ENCODE peak calls at places on chromosomes 7 and 10, in six cellular contexts. R is coronary artery, B is body of pancreas, W is cardiac muscle cell, Q is heart right ventricle, Z is AG04449. G is an unnamed sample.

GRCh38 chr10:130471486-130471885 is 335.3 kb downstream of the GLRX3 start:
- DNase-seq in R (peak), B (no peak), W (no peak), Q (no peak), Z (no peak), G (no peak)

GRCh38 chr10:71746344-71747037 is 26.8 kb downstream of the VSIR start:
- DNase-seq in R (no peak), B (peak), W (peak), Q (peak), Z (no peak), G (no peak)

GRCh38 chr7:19351756-19352155 is 206.5 kb upstream of the FERD3L start:
- DNase-seq in R (no peak), B (no peak), W (no peak), Q (no peak), Z (no peak), G (no peak)

GRCh38 chr7:116153050-116153449 is 57.3 kb upstream of the TES start:
- DNase-seq in R (no peak), B (no peak), W (no peak), Q (no peak), Z (no peak), G (no peak)

GRCh38 chr10:79089579-79090110 is 20.9 kb downstream of the ZMIZ1 start:
- DNase-seq in R (no peak), B (no peak), W (no peak), Q (no peak), Z (no peak), G (no peak)

GRCh38 chr7:139566736-139567646 is 43.5 kb downstream of the CLEC2L start:
- DNase-seq in R (peak), B (no peak), W (no peak), Q (no peak), Z (no peak), G (no peak)

GRCh38 chr10:80412521-80412920 is 4.2 kb downstream of the PRXL2A start:
- DNase-seq in R (no peak), B (no peak), W (no peak), Q (no peak), Z (no peak), G (no peak)

GRCh38 chr10:47380341-47381215 is 3.5 kb downstream of the ZNF488 start:
- DNase-seq in R (peak), B (peak), W (no peak), Q (no peak), Z (no peak), G (no peak)

GRCh38 chr7:98168181-98168903 is 42.9 kb upstream of the BHLHA15 start:
- DNase-seq in R (no peak), B (peak), W (peak), Q (peak), Z (no peak), G (peak)

GRCh38 chr10:27383595-27384542 is 120.2 kb upstream of the RAB18 start:
- DNase-seq in R (no peak), B (no peak), W (no peak), Q (no peak), Z (no peak), G (peak)

GRCh38 chr7:46015107-46015868 is 94.2 kb upstream of the IGFBP3 start:
- DNase-seq in R (no peak), B (peak), W (peak), Q (peak), Z (no peak), G (no peak)

GRCh38 chr10:91743460-91743859 is 54.8 kb upstream of the TNKS2 start:
- DNase-seq in R (no peak), B (no peak), W (no peak), Q (no peak), Z (no peak), G (no peak)

GRCh38 chr10:94251098-94251497 is 111.6 kb downstream of the NOC3L start:
- DNase-seq in R (no peak), B (no peak), W (no peak), Q (no peak), Z (no peak), G (no peak)

GRCh38 chr7:146054909-146055308 is 61.7 kb upstream of the CNTNAP2 start:
- DNase-seq in R (no peak), B (no peak), W (no peak), Q (no peak), Z (no peak), G (no peak)

GRCh38 chr7:112266595-112267270 is 60.2 kb downstream of the ZNF277 start:
- DNase-seq in R (no peak), B (no peak), W (peak), Q (no peak), Z (no peak), G (no peak)

GRCh38 chr7:28052933-28053332 is 127.7 kb downstream of the JAZF1 start:
- DNase-seq in R (no peak), B (no peak), W (peak), Q (no peak), Z (no peak), G (peak)

GRCh38 chr7:110804501-110804900 is 286.4 kb upstream of the LRRN3 start:
- DNase-seq in R (no peak), B (no peak), W (no peak), Q (no peak), Z (no peak), G (no peak)

GRCh38 chr10:131248376-131249165 is 63.0 kb downstream of the TCERG1L start:
- DNase-seq in R (no peak), B (no peak), W (no peak), Q (no peak), Z (no peak), G (no peak)

GRCh38 chr7:130689683-130690082 is 3.3 kb upstream of the TSGA13 start:
- DNase-seq in R (no peak), B (no peak), W (no peak), Q (no peak), Z (no peak), G (no peak)

GRCh38 chr10:119422685-119423509 is 119.6 kb downstream of the RGS10 start:
- DNase-seq in R (no peak), B (no peak), W (no peak), Q (no peak), Z (no peak), G (no peak)

GRCh38 chr10:92142512-92142911 is 148.4 kb downstream of the CPEB3 start:
- DNase-seq in R (no peak), B (no peak), W (no peak), Q (no peak), Z (no peak), G (no peak)

GRCh38 chr7:123463890-123464289 is 70.5 kb downstream of the IQUB start:
- DNase-seq in R (no peak), B (no peak), W (no peak), Q (no peak), Z (no peak), G (no peak)

GRCh38 chr10:58028597-58029366 is 238.9 kb downstream of the IPMK start:
- DNase-seq in R (no peak), B (no peak), W (peak), Q (no peak), Z (peak), G (peak)

GRCh38 chr10:133235265-133235664 is 2.4 kb upstream of the VENTX start:
- DNase-seq in R (no peak), B (no peak), W (no peak), Q (no peak), Z (no peak), G (no peak)

GRCh38 chr10:124221356-124222297 is 128.2 kb upstream of the CHST15 start:
- DNase-seq in R (no peak), B (no peak), W (peak), Q (peak), Z (no peak), G (peak)

DNA sequence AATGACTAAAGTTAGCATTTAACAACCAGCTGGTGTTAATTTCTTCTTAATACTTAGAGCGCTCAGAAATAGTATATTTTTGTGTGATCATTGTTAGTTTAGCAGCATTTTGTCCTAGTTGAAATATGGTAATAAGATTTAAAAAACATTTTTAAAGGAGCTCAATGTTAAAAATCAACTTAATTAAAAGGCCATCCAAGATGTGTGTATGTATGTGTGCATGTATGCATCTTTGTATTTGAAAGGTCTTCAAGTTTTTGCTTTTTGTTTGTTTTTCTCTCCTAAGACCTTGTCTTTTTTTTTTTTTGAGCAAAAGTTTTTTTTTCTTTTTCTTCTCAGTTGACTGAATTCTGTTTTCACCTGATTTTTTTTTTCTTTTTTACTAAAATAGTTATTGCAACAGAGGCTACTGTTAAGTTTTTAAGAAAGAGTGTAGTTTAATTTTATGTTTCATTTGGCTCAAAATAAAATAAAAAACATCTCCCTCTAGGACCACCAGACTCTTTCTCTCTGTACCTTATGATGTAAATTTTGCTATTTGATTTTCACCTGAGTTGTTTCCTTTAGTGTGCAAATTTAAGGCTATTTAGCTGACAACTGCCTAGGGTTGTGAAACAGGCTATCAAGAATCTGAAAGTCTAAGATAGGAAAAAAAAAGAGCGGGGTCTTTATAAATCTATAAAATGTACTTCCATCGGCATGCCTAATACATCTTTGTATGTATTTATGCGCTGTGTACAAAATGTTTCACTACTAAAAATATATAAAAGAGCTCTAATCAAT is 76.4 kb upstream of the C1GALT1 start:
- DNase-seq in R (no peak), B (no peak), W (no peak), Q (no peak), Z (no peak), G (no peak)
- H3K4me3 ChIP-seq in R (no peak), B (no peak), W (no peak), Q (no peak), Z (no peak), G (no peak)

DNA sequence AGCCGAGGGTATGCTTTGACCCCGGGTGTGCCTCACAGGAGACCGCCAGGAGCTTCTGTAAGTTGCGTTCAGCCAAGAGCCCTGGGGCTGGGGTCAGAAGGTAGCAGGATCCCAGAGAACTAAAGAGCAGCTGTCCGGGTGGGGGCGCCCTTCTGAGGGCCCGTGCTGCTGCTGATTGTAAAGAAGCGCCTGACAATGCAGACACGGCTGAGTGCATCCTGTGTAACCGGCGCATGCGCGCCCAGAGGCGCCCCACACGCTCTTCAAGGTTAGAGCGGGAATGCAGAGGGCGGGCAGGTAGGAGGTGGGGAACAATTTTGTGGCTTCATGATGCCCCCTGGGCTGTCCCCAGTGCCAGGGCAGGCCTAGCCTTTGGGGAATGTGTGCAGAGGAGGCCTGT is 210.2 kb upstream of the CTBP2 start:
- DNase-seq in R (no peak), B (no peak), W (no peak), Q (no peak), Z (no peak), G (peak)
- TF ChIP-seq CTCF in R (no peak), B (no peak), W (no peak), Q (no peak), Z (no peak), G (peak)

DNA sequence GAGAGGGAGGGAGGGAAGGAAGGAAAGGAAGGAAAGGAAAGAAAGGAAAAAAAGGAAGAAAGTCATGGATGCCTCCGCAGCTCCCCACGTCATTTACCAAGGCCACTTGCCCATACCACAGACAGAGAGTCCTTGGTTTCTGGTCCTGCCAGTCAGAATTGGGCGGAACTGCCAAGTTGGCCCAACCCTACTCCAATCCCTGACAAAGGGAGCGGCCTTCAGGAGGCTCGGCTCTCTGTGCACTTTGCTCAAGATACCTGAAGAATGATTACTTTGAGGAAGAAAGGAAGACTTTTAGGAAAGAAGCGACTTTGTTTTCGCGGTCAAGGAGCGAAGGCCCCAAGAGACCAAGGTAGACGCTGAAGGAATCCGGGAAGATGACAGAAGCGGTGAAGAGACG is 49.1 kb upstream of the FXYD4 start:
- DNase-seq in R (no peak), B (peak), W (no peak), Q (no peak), Z (no peak), G (peak)
- H3K4me3 ChIP-seq in R (peak), B (no peak), W (peak), Q (peak), Z (no peak), G (no peak)

GRCh38 chr10:74103560-74104248 is 46.9 kb downstream of the AP3M1 start:
- DNase-seq in R (no peak), B (no peak), W (peak), Q (no peak), Z (no peak), G (no peak)
- TF ChIP-seq CTCF in R (no peak), B (no peak), W (peak), Q (no peak), Z (peak), G (peak)

GRCh38 chr10:73779018-73779417 is 2.8 kb upstream of the CHCHD1 start:
- DNase-seq in R (no peak), B (no peak), W (no peak), Q (no peak), Z (no peak), G (no peak)

GRCh38 chr10:73779539-73780197 is 2.2 kb upstream of the CHCHD1 start:
- DNase-seq in R (no peak), B (no peak), W (no peak), Q (no peak), Z (no peak), G (no peak)

GRCh38 chr10:73781548-73781878 is 335 bp upstream of the CHCHD1 start:
- DNase-seq in R (no peak), B (no peak), W (no peak), Q (no peak), Z (no peak), G (no peak)

GRCh38 chr10:73780966-73781365 is 882 bp upstream of the CHCHD1 start:
- DNase-seq in R (no peak), B (no peak), W (no peak), Q (no peak), Z (no peak), G (no peak)

GRCh38 chr10:73780301-73780700 is 1.5 kb upstream of the CHCHD1 start:
- DNase-seq in R (no peak), B (no peak), W (no peak), Q (no peak), Z (no peak), G (no peak)
- H3K4me3 ChIP-seq in R (peak), B (no peak), W (no peak), Q (no peak), Z (no peak), G (no peak)

GRCh38 chr10:73413108-73413527 is 740 bp downstream of the ANXA7 start:
- DNase-seq in R (no peak), B (peak), W (no peak), Q (peak), Z (no peak), G (peak)

GRCh38 chr10:73416571-73416970 is 2.7 kb upstream of the ANXA7 start:
- DNase-seq in R (no peak), B (no peak), W (no peak), Q (no peak), Z (no peak), G (no peak)

GRCh38 chr10:73410897-73411296 is 3.0 kb downstream of the ANXA7 start:
- DNase-seq in R (no peak), B (no peak), W (no peak), Q (no peak), Z (no peak), G (no peak)

GRCh38 chr10:73414230-73414981 is 548 bp upstream of the ANXA7 start:
- DNase-seq in R (no peak), B (no peak), W (no peak), Q (no peak), Z (no peak), G (peak)

DNA sequence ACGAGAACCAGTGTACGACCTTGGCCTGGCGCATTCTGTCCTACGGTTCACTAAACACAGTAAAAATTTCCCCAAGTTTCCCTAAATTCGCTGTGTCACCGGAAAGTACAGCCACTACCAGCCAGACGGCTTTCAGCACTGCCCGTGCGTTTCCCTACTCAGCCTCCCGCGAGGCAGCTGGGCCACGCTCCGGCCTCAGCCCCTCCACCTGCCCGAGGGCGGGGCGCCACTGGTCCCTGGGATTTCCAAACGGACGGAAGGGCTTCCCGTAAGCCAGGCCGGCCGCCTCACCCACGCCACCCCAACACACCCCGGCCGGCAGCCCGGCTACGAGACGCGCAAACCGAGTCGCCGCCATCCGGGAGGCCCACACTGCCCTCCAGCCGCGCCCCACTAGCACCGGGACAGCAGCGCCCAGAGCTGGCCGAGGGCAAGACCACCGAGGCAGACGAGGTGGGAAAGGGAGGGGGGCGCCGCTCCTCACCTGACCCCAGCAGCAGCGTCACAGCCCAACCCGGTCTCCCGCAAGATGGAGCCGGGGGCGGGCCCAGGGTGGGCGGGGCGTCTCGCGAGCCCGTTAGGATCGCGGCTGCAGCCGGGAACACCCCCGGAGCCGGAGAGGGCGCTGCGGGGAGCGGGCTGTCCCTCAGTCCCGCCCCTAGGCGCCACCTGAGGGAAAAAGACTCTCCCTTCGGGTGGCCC is at the start of gene ANXA7:
- DNase-seq in R (peak), B (peak), W (peak), Q (peak), Z (no peak), G (peak)
- TF ChIP-seq CTCF in R (no peak), B (no peak), W (peak), Q (peak), Z (peak), G (peak)

DNA sequence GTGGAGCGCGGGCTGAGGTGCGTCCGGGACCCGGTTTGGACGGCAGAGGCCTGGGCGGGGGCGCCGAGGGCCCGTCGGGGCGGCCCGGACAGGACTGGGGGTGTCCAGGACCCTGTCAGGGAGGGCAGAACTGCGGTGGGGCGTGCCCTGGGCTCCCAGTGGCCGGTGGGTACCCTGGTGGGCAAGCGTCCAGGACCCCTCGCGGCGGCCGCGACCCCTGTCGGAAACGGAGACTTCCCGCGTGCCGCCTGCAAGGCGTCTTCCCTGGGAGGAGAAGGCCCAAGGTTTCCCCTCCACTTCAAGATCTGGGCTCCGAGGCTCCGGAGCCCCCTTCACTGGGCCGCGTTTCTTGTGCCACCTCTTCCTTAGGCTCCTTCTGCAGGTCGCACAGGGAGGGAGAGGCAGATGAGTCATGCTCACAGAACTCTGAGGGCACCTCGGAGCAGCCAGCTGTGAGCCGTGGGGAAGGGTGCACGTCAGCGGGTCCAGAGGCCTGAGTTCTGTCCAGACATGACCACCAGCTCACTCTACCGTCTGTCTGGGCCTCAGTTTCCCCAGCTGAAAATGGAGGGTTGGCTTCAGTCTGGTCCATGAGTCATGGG is 536 bp downstream of the ALOX5 start:
- DNase-seq in R (peak), B (peak), W (no peak), Q (no peak), Z (no peak), G (peak)
- H3K4me3 ChIP-seq in R (peak), B (peak), W (peak), Q (peak), Z (no peak), G (peak)

DNA sequence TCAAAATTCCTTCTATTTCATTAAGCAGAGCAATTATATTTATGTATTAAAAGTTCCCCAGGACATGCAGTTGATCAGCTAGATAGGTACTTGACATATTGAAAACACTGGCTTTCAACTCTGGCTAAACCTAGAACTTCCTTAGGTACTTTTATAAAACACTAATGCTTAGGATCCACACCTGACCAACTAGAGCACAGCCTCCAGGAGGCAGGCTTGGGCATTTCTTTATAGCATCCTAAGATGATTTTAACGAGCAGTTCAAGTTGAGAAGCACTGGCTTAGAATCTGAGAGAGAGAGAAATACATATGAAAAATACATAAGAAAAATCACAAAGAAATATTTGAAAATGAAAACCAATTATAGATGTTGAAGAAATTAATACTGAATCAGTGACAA is 20.8 kb downstream of the SLC26A5 start:
- DNase-seq in R (no peak), B (no peak), W (no peak), Q (no peak), Z (no peak), G (no peak)
- TF ChIP-seq CTCF in R (no peak), B (no peak), W (no peak), Q (no peak), Z (no peak), G (no peak)

G was measured in bronchial epithelial cell.